ENCODE peak calls at places on chromosomes 4 and X, in seven cellular contexts. One of them, this sample, is unnamed.

GRCh38 chrX:17192111-17192510 is 182.9 kb upstream of the NHS start:
- DNase-seq in fibroblast of mammary gland: peak
- DNase-seq in tibial nerve: no peak
- DNase-seq in choroid plexus epithelial cell: no peak
- DNase-seq in fibroblast of villous mesenchyme: no peak
- DNase-seq in Peyer's patch: no peak
- DNase-seq in pancreas: no peak
- DNase-seq in this sample: no peak

GRCh38 chrX:115948018-115948923 is 222.3 kb upstream of the AGTR2 start:
- DNase-seq in fibroblast of mammary gland: no peak
- DNase-seq in tibial nerve: no peak
- DNase-seq in pancreas: no peak
- DNase-seq in fibroblast of villous mesenchyme: no peak
- DNase-seq in Peyer's patch: no peak
- DNase-seq in choroid plexus epithelial cell: no peak
- DNase-seq in this sample: no peak

GRCh38 chr4:94934201-94934600 is 176.4 kb downstream of the BMPR1B start:
- DNase-seq in pancreas: no peak
- DNase-seq in Peyer's patch: no peak
- DNase-seq in choroid plexus epithelial cell: peak
- DNase-seq in tibial nerve: no peak
- DNase-seq in fibroblast of mammary gland: peak
- DNase-seq in fibroblast of villous mesenchyme: no peak
- DNase-seq in this sample: peak

GRCh38 chrX:144265641-144266040 is 381.8 kb downstream of the UBE2NL start:
- DNase-seq in fibroblast of mammary gland: no peak
- DNase-seq in choroid plexus epithelial cell: no peak
- DNase-seq in Peyer's patch: no peak
- DNase-seq in fibroblast of villous mesenchyme: no peak
- DNase-seq in pancreas: peak
- DNase-seq in tibial nerve: no peak
- DNase-seq in this sample: no peak

GRCh38 chrX:110449312-110449711 is 90.7 kb downstream of the RTL9 start:
- DNase-seq in Peyer's patch: no peak
- DNase-seq in fibroblast of villous mesenchyme: no peak
- DNase-seq in pancreas: no peak
- DNase-seq in choroid plexus epithelial cell: no peak
- DNase-seq in tibial nerve: no peak
- DNase-seq in fibroblast of mammary gland: no peak
- DNase-seq in this sample: no peak

GRCh38 chrX:136768469-136769084 is 12.2 kb downstream of the ARHGEF6 start:
- DNase-seq in Peyer's patch: no peak
- DNase-seq in fibroblast of villous mesenchyme: peak
- DNase-seq in pancreas: no peak
- DNase-seq in choroid plexus epithelial cell: peak
- DNase-seq in fibroblast of mammary gland: peak
- DNase-seq in tibial nerve: peak
- DNase-seq in this sample: peak

GRCh38 chrX:41733939-41734338 is 10.0 kb downstream of the GPR82 start:
- DNase-seq in fibroblast of villous mesenchyme: no peak
- DNase-seq in fibroblast of mammary gland: no peak
- DNase-seq in tibial nerve: no peak
- DNase-seq in choroid plexus epithelial cell: peak
- DNase-seq in Peyer's patch: no peak
- DNase-seq in pancreas: no peak
- DNase-seq in this sample: no peak

GRCh38 chr4:56821394-56822263 is at the start of gene SPINK2:
- DNase-seq in tibial nerve: no peak
- DNase-seq in fibroblast of mammary gland: no peak
- DNase-seq in Peyer's patch: peak
- DNase-seq in choroid plexus epithelial cell: no peak
- DNase-seq in fibroblast of villous mesenchyme: no peak
- DNase-seq in pancreas: peak
- DNase-seq in this sample: no peak

GRCh38 chr4:183229397-183229796 is 90.7 kb downstream of the CLDN22 start:
- DNase-seq in fibroblast of mammary gland: peak
- DNase-seq in Peyer's patch: no peak
- DNase-seq in fibroblast of villous mesenchyme: no peak
- DNase-seq in tibial nerve: no peak
- DNase-seq in choroid plexus epithelial cell: no peak
- DNase-seq in pancreas: no peak
- DNase-seq in this sample: no peak

GRCh38 chr4:8655411-8656184 is 63.0 kb downstream of the CPZ start:
- DNase-seq in fibroblast of villous mesenchyme: no peak
- DNase-seq in fibroblast of mammary gland: no peak
- DNase-seq in Peyer's patch: peak
- DNase-seq in tibial nerve: no peak
- DNase-seq in choroid plexus epithelial cell: no peak
- DNase-seq in pancreas: no peak
- DNase-seq in this sample: no peak

GRCh38 chr4:3867403-3868100 is 101.4 kb downstream of the ADRA2C start:
- DNase-seq in tibial nerve: no peak
- DNase-seq in fibroblast of villous mesenchyme: no peak
- DNase-seq in pancreas: no peak
- DNase-seq in fibroblast of mammary gland: no peak
- DNase-seq in choroid plexus epithelial cell: no peak
- DNase-seq in Peyer's patch: peak
- DNase-seq in this sample: no peak

GRCh38 chr4:127731406-127731805 is 1.2 kb downstream of the SLC25A31 start:
- DNase-seq in tibial nerve: no peak
- DNase-seq in pancreas: no peak
- DNase-seq in fibroblast of villous mesenchyme: no peak
- DNase-seq in fibroblast of mammary gland: no peak
- DNase-seq in Peyer's patch: no peak
- DNase-seq in choroid plexus epithelial cell: no peak
- DNase-seq in this sample: no peak

GRCh38 chrX:107747596-107748161 is 27.9 kb downstream of the TSC22D3 start:
- DNase-seq in pancreas: no peak
- DNase-seq in fibroblast of villous mesenchyme: peak
- DNase-seq in choroid plexus epithelial cell: peak
- DNase-seq in Peyer's patch: peak
- DNase-seq in fibroblast of mammary gland: peak
- DNase-seq in tibial nerve: peak
- DNase-seq in this sample: peak

GRCh38 chr4:156685308-156685707 is 286.3 kb downstream of the PDGFC start:
- DNase-seq in Peyer's patch: no peak
- DNase-seq in tibial nerve: no peak
- DNase-seq in choroid plexus epithelial cell: no peak
- DNase-seq in fibroblast of mammary gland: peak
- DNase-seq in fibroblast of villous mesenchyme: no peak
- DNase-seq in pancreas: no peak
- DNase-seq in this sample: no peak

GRCh38 chrX:30622361-30622760 is 30.9 kb upstream of the GK start:
- DNase-seq in choroid plexus epithelial cell: no peak
- DNase-seq in pancreas: no peak
- DNase-seq in Peyer's patch: no peak
- DNase-seq in fibroblast of mammary gland: no peak
- DNase-seq in fibroblast of villous mesenchyme: no peak
- DNase-seq in tibial nerve: no peak
- DNase-seq in this sample: no peak

GRCh38 chr4:154124539-154125255 is 335.8 kb upstream of the SFRP2 start:
- DNase-seq in pancreas: no peak
- DNase-seq in fibroblast of villous mesenchyme: peak
- DNase-seq in choroid plexus epithelial cell: peak
- DNase-seq in fibroblast of mammary gland: peak
- DNase-seq in tibial nerve: no peak
- DNase-seq in Peyer's patch: no peak
- DNase-seq in this sample: peak

DNA sequence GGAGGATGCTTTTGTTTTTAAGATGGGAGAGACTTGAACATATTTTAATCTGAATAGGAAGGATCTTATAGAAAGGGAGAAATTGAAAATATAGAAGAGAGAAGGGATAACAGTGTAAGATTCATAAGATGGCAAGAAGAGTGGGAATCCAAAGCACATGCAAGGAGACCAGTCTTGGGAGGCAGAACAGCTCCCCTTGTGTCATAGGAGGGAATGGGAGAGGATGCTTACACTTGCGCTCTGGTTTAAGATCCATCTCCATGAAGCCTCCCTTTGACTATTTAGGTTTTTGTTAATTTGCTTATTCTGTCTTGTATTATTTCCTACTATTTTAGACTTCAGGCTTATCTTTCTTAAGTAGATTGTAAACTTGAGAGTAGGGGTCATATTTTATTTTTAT is 42.7 kb downstream of the KIF4A start:
- DNase-seq in choroid plexus epithelial cell: no peak
- DNase-seq in tibial nerve: no peak
- DNase-seq in fibroblast of mammary gland: no peak
- DNase-seq in pancreas: no peak
- DNase-seq in Peyer's patch: no peak
- DNase-seq in fibroblast of villous mesenchyme: no peak
- DNase-seq in this sample: no peak
- TF ChIP-seq CTCF in choroid plexus epithelial cell: peak
- TF ChIP-seq CTCF in tibial nerve: no peak
- TF ChIP-seq CTCF in fibroblast of mammary gland: peak
- TF ChIP-seq CTCF in pancreas: no peak
- TF ChIP-seq CTCF in Peyer's patch: no peak
- TF ChIP-seq CTCF in fibroblast of villous mesenchyme: no peak
- TF ChIP-seq CTCF in this sample: peak

GRCh38 chr4:1862961-1863296 is 7.0 kb upstream of the LETM1 start:
- DNase-seq in tibial nerve: no peak
- DNase-seq in pancreas: peak
- DNase-seq in choroid plexus epithelial cell: no peak
- DNase-seq in fibroblast of villous mesenchyme: no peak
- DNase-seq in fibroblast of mammary gland: no peak
- DNase-seq in Peyer's patch: no peak
- DNase-seq in this sample: no peak
- H3K4me3 ChIP-seq in tibial nerve: no peak
- H3K4me3 ChIP-seq in pancreas: no peak
- H3K4me3 ChIP-seq in choroid plexus epithelial cell: no peak
- H3K4me3 ChIP-seq in fibroblast of villous mesenchyme: no peak
- H3K4me3 ChIP-seq in fibroblast of mammary gland: no peak
- H3K4me3 ChIP-seq in Peyer's patch: no peak
- H3K4me3 ChIP-seq in this sample: no peak

GRCh38 chrX:6363193-6363592 is 134.5 kb upstream of the NLGN4X start:
- DNase-seq in fibroblast of villous mesenchyme: no peak
- DNase-seq in tibial nerve: no peak
- DNase-seq in choroid plexus epithelial cell: no peak
- DNase-seq in pancreas: no peak
- DNase-seq in Peyer's patch: no peak
- DNase-seq in fibroblast of mammary gland: no peak
- DNase-seq in this sample: no peak
- TF ChIP-seq CTCF in fibroblast of villous mesenchyme: no peak
- TF ChIP-seq CTCF in tibial nerve: no peak
- TF ChIP-seq CTCF in choroid plexus epithelial cell: no peak
- TF ChIP-seq CTCF in pancreas: no peak
- TF ChIP-seq CTCF in Peyer's patch: no peak
- TF ChIP-seq CTCF in fibroblast of mammary gland: no peak
- TF ChIP-seq CTCF in this sample: no peak

GRCh38 chrX:153829799-153830631 is at the start of gene PDZD4:
- DNase-seq in pancreas: peak
- DNase-seq in fibroblast of villous mesenchyme: no peak
- DNase-seq in fibroblast of mammary gland: no peak
- DNase-seq in tibial nerve: no peak
- DNase-seq in Peyer's patch: no peak
- DNase-seq in choroid plexus epithelial cell: no peak
- DNase-seq in this sample: no peak
- H3K4me3 ChIP-seq in pancreas: no peak
- H3K4me3 ChIP-seq in fibroblast of villous mesenchyme: no peak
- H3K4me3 ChIP-seq in fibroblast of mammary gland: no peak
- H3K4me3 ChIP-seq in tibial nerve: peak
- H3K4me3 ChIP-seq in Peyer's patch: peak
- H3K4me3 ChIP-seq in choroid plexus epithelial cell: no peak
- H3K4me3 ChIP-seq in this sample: no peak

GRCh38 chrX:11290673-11291072 is 2.5 kb upstream of the AMELX start:
- DNase-seq in Peyer's patch: no peak
- DNase-seq in tibial nerve: no peak
- DNase-seq in pancreas: no peak
- DNase-seq in fibroblast of mammary gland: no peak
- DNase-seq in fibroblast of villous mesenchyme: no peak
- DNase-seq in choroid plexus epithelial cell: no peak
- DNase-seq in this sample: no peak
- TF ChIP-seq CTCF in Peyer's patch: no peak
- TF ChIP-seq CTCF in tibial nerve: no peak
- TF ChIP-seq CTCF in pancreas: no peak
- TF ChIP-seq CTCF in fibroblast of mammary gland: no peak
- TF ChIP-seq CTCF in fibroblast of villous mesenchyme: no peak
- TF ChIP-seq CTCF in choroid plexus epithelial cell: no peak
- TF ChIP-seq CTCF in this sample: no peak

DNA sequence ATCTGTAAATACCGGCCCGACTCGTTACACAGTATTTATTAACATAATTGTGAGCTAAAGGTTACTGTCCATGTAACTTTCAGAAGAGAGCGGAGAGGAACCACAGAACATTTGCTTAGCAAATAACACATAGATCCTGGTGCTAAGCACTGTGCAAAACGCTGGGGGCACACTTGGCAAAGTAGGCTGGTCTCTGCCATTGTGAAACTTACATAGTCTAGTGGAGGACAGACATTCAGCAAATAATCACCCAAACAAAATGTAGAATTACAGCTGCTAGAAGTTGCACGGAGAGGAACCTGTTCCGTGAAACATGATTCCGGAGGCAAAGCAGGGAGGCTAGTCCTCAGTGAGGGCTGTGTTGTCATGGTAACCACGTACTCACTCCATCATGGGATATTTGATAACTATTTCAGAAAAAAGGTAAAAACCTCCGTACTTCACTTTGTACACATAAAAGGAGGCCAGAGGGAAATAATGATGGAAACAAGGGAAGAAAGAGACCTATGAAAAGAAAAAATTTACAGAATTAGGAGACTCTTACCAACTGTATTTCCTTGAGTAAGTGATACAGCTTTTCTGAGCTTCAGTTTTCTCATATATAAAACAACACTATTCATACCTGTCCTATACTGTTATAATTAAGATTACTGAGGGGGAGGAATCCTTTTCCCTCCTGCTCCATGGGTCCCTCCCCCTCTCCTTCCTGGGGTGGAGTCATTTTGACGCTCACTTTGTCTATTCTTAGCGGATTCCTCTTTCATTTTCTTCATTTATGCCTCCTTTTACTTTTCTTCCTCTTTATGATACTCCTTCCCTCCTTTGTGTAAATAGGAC is 760 bp upstream of the RASGEF1B start:
- DNase-seq in tibial nerve: peak
- DNase-seq in fibroblast of mammary gland: peak
- DNase-seq in fibroblast of villous mesenchyme: peak
- DNase-seq in Peyer's patch: no peak
- DNase-seq in choroid plexus epithelial cell: peak
- DNase-seq in pancreas: no peak
- DNase-seq in this sample: peak
- H3K4me3 ChIP-seq in tibial nerve: peak
- H3K4me3 ChIP-seq in fibroblast of mammary gland: peak
- H3K4me3 ChIP-seq in fibroblast of villous mesenchyme: peak
- H3K4me3 ChIP-seq in Peyer's patch: peak
- H3K4me3 ChIP-seq in choroid plexus epithelial cell: peak
- H3K4me3 ChIP-seq in pancreas: peak
- H3K4me3 ChIP-seq in this sample: peak